ENCODE peak calls at places on chromosomes 6 and 20, in eight cellular contexts. F is psoas muscle, K is endothelial cell, I is heart right ventricle, X is neural crest cell, M is KG1, C is aorta, L is left colon. W is an unnamed sample.

GRCh38 chr6:109322825-109323580 is 59.3 kb downstream of the CD164 start:
- DNase-seq in F (no peak), K (no peak), I (peak; percentile 43), X (no peak), M (peak; percentile 61), C (no peak), L (no peak), W (no peak)

GRCh38 chr6:33684983-33685382 is 26.5 kb downstream of the UQCC2 start:
- DNase-seq in F (no peak), K (no peak), I (no peak), X (no peak), M (no peak), C (no peak), L (no peak), W (no peak)

GRCh38 chr6:34067814-34068213 is 78.1 kb downstream of the GRM4 start:
- DNase-seq in F (no peak), K (no peak), I (no peak), X (no peak), M (no peak), C (no peak), L (peak; percentile 20), W (no peak)

GRCh38 chr20:51373713-51374481 is 168.6 kb downstream of the NFATC2 start:
- DNase-seq in F (no peak), K (no peak), I (peak; percentile 16), X (no peak), M (no peak), C (peak; percentile 75), L (no peak), W (no peak)

GRCh38 chr6:31139599-31139998 is 733 bp upstream of the PSORS1C2 start:
- DNase-seq in F (no peak), K (peak; percentile 38), I (no peak), X (no peak), M (no peak), C (no peak), L (no peak), W (no peak)

GRCh38 chr20:43975096-43975768 is 60.6 kb downstream of the TOX2 start:
- DNase-seq in F (no peak), K (no peak), I (no peak), X (no peak), M (no peak), C (no peak), L (no peak), W (no peak)

GRCh38 chr6:166798652-166799051 is 157.7 kb downstream of the RNASET2 start:
- DNase-seq in F (no peak), K (no peak), I (no peak), X (no peak), M (no peak), C (no peak), L (no peak), W (no peak)

GRCh38 chr20:50730765-50731054 is 670 bp upstream of the PARD6B start:
- DNase-seq in F (no peak), K (no peak), I (no peak), X (no peak), M (no peak), C (no peak), L (no peak), W (no peak)

GRCh38 chr6:136163260-136163659 is 86.9 kb downstream of the MTFR2 start:
- DNase-seq in F (no peak), K (no peak), I (no peak), X (no peak), M (no peak), C (no peak), L (no peak), W (no peak)

GRCh38 chr6:155495011-155495768 is 39.6 kb upstream of the NOX3 start:
- DNase-seq in F (peak; percentile 43), K (peak; percentile 25), I (peak; percentile 13), X (no peak), M (no peak), C (peak; percentile 73), L (peak; percentile 13), W (no peak)

GRCh38 chr6:83708970-83709747 is at the start of gene SNAP91:
- DNase-seq in F (peak; percentile 23), K (peak; percentile 56), I (no peak), X (peak; percentile 64), M (no peak), C (peak; percentile 82), L (peak; percentile 12), W (peak; percentile 16)

W was measured in HAP-1.